ENCODE peak calls at places on chromosome 12, in eight cellular contexts. One of them, this sample, is unnamed.
A peak's percentile ranks its signal among the peaks of the same experiment; 100 is the strongest.

GRCh38 chr12:49706351-49707126 is 666 bp downstream of the FMNL3 start:
- DNase-seq in psoas muscle: peak; percentile 60
- DNase-seq in CD4-positive, CD25-positive, alpha-beta regulatory T cell: peak; percentile 2
- DNase-seq in BE2C: peak; percentile 39
- DNase-seq in cardiac muscle cell: peak; percentile 60
- DNase-seq in naive thymus-derived CD4-positive, alpha-beta T cell: no peak
- DNase-seq in ascending aorta: peak; percentile 71
- DNase-seq in heart left ventricle: peak; percentile 37
- DNase-seq in this sample: peak; percentile 79

GRCh38 chr12:74129702-74130101 is 407.9 kb upstream of the ATXN7L3B start:
- DNase-seq in heart left ventricle: no peak
- DNase-seq in cardiac muscle cell: no peak
- DNase-seq in naive thymus-derived CD4-positive, alpha-beta T cell: no peak
- DNase-seq in CD4-positive, CD25-positive, alpha-beta regulatory T cell: no peak
- DNase-seq in BE2C: no peak
- DNase-seq in ascending aorta: no peak
- DNase-seq in psoas muscle: no peak
- DNase-seq in this sample: no peak

GRCh38 chr12:20196767-20197166 is 171.6 kb upstream of the PDE3A start:
- DNase-seq in ascending aorta: no peak
- DNase-seq in CD4-positive, CD25-positive, alpha-beta regulatory T cell: no peak
- DNase-seq in psoas muscle: no peak
- DNase-seq in heart left ventricle: no peak
- DNase-seq in naive thymus-derived CD4-positive, alpha-beta T cell: no peak
- DNase-seq in cardiac muscle cell: no peak
- DNase-seq in BE2C: no peak
- DNase-seq in this sample: no peak

GRCh38 chr12:52197371-52198231 is 5.8 kb upstream of the KRT80 start:
- DNase-seq in ascending aorta: peak; percentile 73
- DNase-seq in heart left ventricle: no peak
- DNase-seq in CD4-positive, CD25-positive, alpha-beta regulatory T cell: no peak
- DNase-seq in naive thymus-derived CD4-positive, alpha-beta T cell: no peak
- DNase-seq in BE2C: no peak
- DNase-seq in psoas muscle: no peak
- DNase-seq in cardiac muscle cell: no peak
- DNase-seq in this sample: peak; percentile 74

GRCh38 chr12:113889806-113890581 is 76.1 kb downstream of the RBM19 start:
- DNase-seq in psoas muscle: no peak
- DNase-seq in naive thymus-derived CD4-positive, alpha-beta T cell: no peak
- DNase-seq in ascending aorta: no peak
- DNase-seq in heart left ventricle: no peak
- DNase-seq in BE2C: peak; percentile 64
- DNase-seq in CD4-positive, CD25-positive, alpha-beta regulatory T cell: no peak
- DNase-seq in cardiac muscle cell: no peak
- DNase-seq in this sample: no peak

GRCh38 chr12:76571256-76571655 is 11.7 kb upstream of the OSBPL8 start:
- DNase-seq in BE2C: no peak
- DNase-seq in cardiac muscle cell: no peak
- DNase-seq in heart left ventricle: no peak
- DNase-seq in psoas muscle: no peak
- DNase-seq in CD4-positive, CD25-positive, alpha-beta regulatory T cell: no peak
- DNase-seq in ascending aorta: no peak
- DNase-seq in naive thymus-derived CD4-positive, alpha-beta T cell: no peak
- DNase-seq in this sample: no peak

GRCh38 chr12:58656254-58657009 is 263.9 kb downstream of the LRIG3 start:
- DNase-seq in naive thymus-derived CD4-positive, alpha-beta T cell: no peak
- DNase-seq in heart left ventricle: no peak
- DNase-seq in psoas muscle: no peak
- DNase-seq in CD4-positive, CD25-positive, alpha-beta regulatory T cell: no peak
- DNase-seq in BE2C: no peak
- DNase-seq in cardiac muscle cell: no peak
- DNase-seq in ascending aorta: no peak
- DNase-seq in this sample: no peak

GRCh38 chr12:120231316-120232011 is 30.6 kb upstream of the RPLP0 start:
- DNase-seq in psoas muscle: no peak
- DNase-seq in ascending aorta: peak; percentile 90
- DNase-seq in CD4-positive, CD25-positive, alpha-beta regulatory T cell: peak; percentile 53
- DNase-seq in naive thymus-derived CD4-positive, alpha-beta T cell: peak; percentile 65
- DNase-seq in cardiac muscle cell: no peak
- DNase-seq in BE2C: peak; percentile 53
- DNase-seq in heart left ventricle: peak; percentile 71
- DNase-seq in this sample: no peak

GRCh38 chr12:95218852-95219171 is 1.2 kb downstream of the VEZT start:
- DNase-seq in ascending aorta: no peak
- DNase-seq in cardiac muscle cell: peak; percentile 15
- DNase-seq in psoas muscle: no peak
- DNase-seq in BE2C: no peak
- DNase-seq in naive thymus-derived CD4-positive, alpha-beta T cell: peak; percentile 49
- DNase-seq in CD4-positive, CD25-positive, alpha-beta regulatory T cell: peak; percentile 19
- DNase-seq in heart left ventricle: no peak
- DNase-seq in this sample: no peak

GRCh38 chr12:103841690-103842584 is 903 bp upstream of the NT5DC3 start:
- DNase-seq in BE2C: peak; percentile 60
- DNase-seq in psoas muscle: peak; percentile 67
- DNase-seq in CD4-positive, CD25-positive, alpha-beta regulatory T cell: peak; percentile 14
- DNase-seq in ascending aorta: peak; percentile 72
- DNase-seq in heart left ventricle: no peak
- DNase-seq in naive thymus-derived CD4-positive, alpha-beta T cell: no peak
- DNase-seq in cardiac muscle cell: no peak
- DNase-seq in this sample: peak; percentile 45

GRCh38 chr12:6960291-6961277 is 9.4 kb downstream of the PTPN6 start:
- DNase-seq in ascending aorta: peak; percentile 62
- DNase-seq in CD4-positive, CD25-positive, alpha-beta regulatory T cell: no peak
- DNase-seq in naive thymus-derived CD4-positive, alpha-beta T cell: no peak
- DNase-seq in heart left ventricle: no peak
- DNase-seq in cardiac muscle cell: no peak
- DNase-seq in psoas muscle: peak; percentile 46
- DNase-seq in BE2C: no peak
- DNase-seq in this sample: peak; percentile 65

GRCh38 chr12:131893605-131894312 is 663 bp upstream of the ULK1 start:
- DNase-seq in ascending aorta: no peak
- DNase-seq in heart left ventricle: no peak
- DNase-seq in cardiac muscle cell: no peak
- DNase-seq in BE2C: no peak
- DNase-seq in naive thymus-derived CD4-positive, alpha-beta T cell: no peak
- DNase-seq in psoas muscle: no peak
- DNase-seq in CD4-positive, CD25-positive, alpha-beta regulatory T cell: no peak
- DNase-seq in this sample: no peak
- H3K4me3 ChIP-seq in ascending aorta: peak overlapping the region; percentile 77
- H3K4me3 ChIP-seq in heart left ventricle: peak overlapping the region; percentile 64
- H3K4me3 ChIP-seq in cardiac muscle cell: no peak overlapping the region
- H3K4me3 ChIP-seq in BE2C: no peak overlapping the region
- H3K4me3 ChIP-seq in naive thymus-derived CD4-positive, alpha-beta T cell: no peak overlapping the region
- H3K4me3 ChIP-seq in psoas muscle: peak overlapping the region; percentile 78
- H3K4me3 ChIP-seq in CD4-positive, CD25-positive, alpha-beta regulatory T cell: no peak overlapping the region
- H3K4me3 ChIP-seq in this sample: peak overlapping the region; percentile 82

DNA sequence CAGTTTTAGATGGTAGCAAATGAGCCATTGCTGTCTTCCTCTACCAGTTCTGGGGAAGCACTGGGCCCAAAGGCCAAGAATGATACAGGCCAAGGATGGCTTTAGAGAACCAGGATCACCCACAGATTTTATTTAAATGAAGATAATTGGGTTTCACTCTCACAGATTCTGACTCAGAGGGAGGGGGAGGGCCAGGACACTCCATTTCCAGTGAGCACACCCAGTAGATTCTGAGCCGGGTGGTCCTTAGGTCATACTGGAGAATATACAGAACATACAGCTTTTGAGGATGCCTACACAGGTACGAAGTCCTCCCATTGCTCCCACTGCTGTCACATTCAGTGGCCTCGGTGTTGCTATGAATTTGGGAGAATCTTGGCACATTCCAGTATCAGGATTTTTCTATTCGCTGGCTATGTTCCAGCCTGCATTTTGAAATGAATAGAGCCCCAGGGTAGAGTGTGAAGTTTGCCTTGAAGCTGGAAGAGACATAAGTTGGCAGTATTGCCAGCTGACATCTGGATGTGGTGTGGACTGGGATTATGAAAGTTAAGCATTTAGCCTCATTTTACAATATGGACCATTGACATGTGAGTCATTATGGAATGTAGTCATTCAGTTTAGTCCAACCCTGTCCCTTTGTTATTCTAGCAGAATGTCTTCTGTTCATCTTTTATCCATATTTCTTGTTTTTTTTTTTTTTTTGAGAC is 45.8 kb upstream of the POC1B start:
- DNase-seq in cardiac muscle cell: no peak
- DNase-seq in naive thymus-derived CD4-positive, alpha-beta T cell: no peak
- DNase-seq in BE2C: no peak
- DNase-seq in psoas muscle: no peak
- DNase-seq in heart left ventricle: no peak
- DNase-seq in ascending aorta: no peak
- DNase-seq in CD4-positive, CD25-positive, alpha-beta regulatory T cell: no peak
- DNase-seq in this sample: no peak
- H3K4me1 ChIP-seq in cardiac muscle cell: peaks cover 15% of the 10 kb centered on the region
- H3K4me1 ChIP-seq in naive thymus-derived CD4-positive, alpha-beta T cell: no peaks in the 10 kb centered on the region
- H3K4me1 ChIP-seq in BE2C: peaks cover 5% of the 10 kb centered on the region
- H3K4me1 ChIP-seq in psoas muscle: no peaks in the 10 kb centered on the region
- H3K4me1 ChIP-seq in heart left ventricle: peaks cover 6% of the 10 kb centered on the region
- H3K4me1 ChIP-seq in ascending aorta: no peaks in the 10 kb centered on the region
- H3K4me1 ChIP-seq in CD4-positive, CD25-positive, alpha-beta regulatory T cell: no peaks in the 10 kb centered on the region
- H3K4me1 ChIP-seq in this sample: no peaks in the 10 kb centered on the region

DNA sequence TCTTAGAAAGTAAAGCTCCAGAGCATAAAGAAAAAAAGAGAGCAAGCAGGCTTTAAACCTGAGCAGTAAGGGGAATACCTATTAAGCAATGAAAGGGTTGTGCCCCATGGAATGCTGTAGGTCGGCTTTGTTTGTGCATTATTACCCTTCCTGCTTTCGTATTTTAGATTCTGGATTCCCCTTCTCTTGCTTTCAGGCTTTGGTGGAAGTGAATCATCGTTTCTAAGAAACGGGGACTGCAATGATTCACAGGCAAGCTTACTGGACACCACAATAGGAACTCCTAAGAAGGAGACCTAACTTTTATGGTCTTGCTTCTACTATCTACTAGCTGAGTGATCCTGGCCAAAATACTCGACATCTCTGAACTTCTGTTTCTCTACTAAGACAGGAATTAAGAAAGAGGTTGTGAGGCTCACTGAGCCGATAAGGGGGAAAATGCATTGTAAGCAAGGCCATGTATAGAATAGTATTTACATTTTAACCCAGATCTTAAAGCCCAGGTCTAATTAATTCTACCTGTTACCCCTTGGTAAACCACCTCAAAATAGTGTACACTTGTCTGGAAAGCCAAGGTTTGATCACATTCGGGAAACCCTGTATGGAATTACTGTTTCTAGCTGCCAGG is 1.2 kb upstream of the BMAL2 start:
- DNase-seq in BE2C: no peak
- DNase-seq in CD4-positive, CD25-positive, alpha-beta regulatory T cell: no peak
- DNase-seq in naive thymus-derived CD4-positive, alpha-beta T cell: no peak
- DNase-seq in heart left ventricle: no peak
- DNase-seq in ascending aorta: peak; percentile 70
- DNase-seq in cardiac muscle cell: no peak
- DNase-seq in psoas muscle: no peak
- DNase-seq in this sample: no peak
- H3K4me3 ChIP-seq in BE2C: no peak overlapping the region
- H3K4me3 ChIP-seq in CD4-positive, CD25-positive, alpha-beta regulatory T cell: no peak overlapping the region
- H3K4me3 ChIP-seq in naive thymus-derived CD4-positive, alpha-beta T cell: no peak overlapping the region
- H3K4me3 ChIP-seq in heart left ventricle: no peak overlapping the region
- H3K4me3 ChIP-seq in ascending aorta: peak overlapping the region; percentile 86
- H3K4me3 ChIP-seq in cardiac muscle cell: no peak overlapping the region
- H3K4me3 ChIP-seq in psoas muscle: no peak overlapping the region
- H3K4me3 ChIP-seq in this sample: peak overlapping the region; percentile 77

GRCh38 chr12:69509308-69509736 is 39.1 kb downstream of the FRS2 start:
- DNase-seq in BE2C: no peak
- DNase-seq in CD4-positive, CD25-positive, alpha-beta regulatory T cell: no peak
- DNase-seq in cardiac muscle cell: no peak
- DNase-seq in heart left ventricle: no peak
- DNase-seq in ascending aorta: no peak
- DNase-seq in naive thymus-derived CD4-positive, alpha-beta T cell: no peak
- DNase-seq in psoas muscle: no peak
- DNase-seq in this sample: no peak
- H3K4me1 ChIP-seq in BE2C: peaks cover 36% of the 10 kb centered on the region
- H3K4me1 ChIP-seq in CD4-positive, CD25-positive, alpha-beta regulatory T cell: peaks cover 3% of the 10 kb centered on the region
- H3K4me1 ChIP-seq in cardiac muscle cell: peaks cover 56% of the 10 kb centered on the region
- H3K4me1 ChIP-seq in heart left ventricle: peaks cover 82% of the 10 kb centered on the region
- H3K4me1 ChIP-seq in ascending aorta: peaks cover 31% of the 10 kb centered on the region
- H3K4me1 ChIP-seq in naive thymus-derived CD4-positive, alpha-beta T cell: peaks cover 18% of the 10 kb centered on the region
- H3K4me1 ChIP-seq in psoas muscle: peaks cover 55% of the 10 kb centered on the region
- H3K4me1 ChIP-seq in this sample: peaks cover 96% of the 10 kb centered on the region

This sample was measured in tibial artery.